ENCODE peak calls at places on chromosome 1, in seven cellular contexts. J is IMR-90, K is breast epithelium, Z is heart left ventricle, B is left ventricle myocardium inferior, R is tibial nerve, A is colonic mucosa. T is an unnamed sample.

GRCh38 chr1:3418600-3418999 is 35.9 kb upstream of the ARHGEF16 start:
- DNase-seq in K (no peak), B (no peak), A (no peak), J (no peak), Z (no peak), R (no peak), T (no peak)

GRCh38 chr1:238991730-238992490 is 394.5 kb upstream of the CHRM3 start:
- DNase-seq in B (no peak), K (no peak), J (no peak), R (no peak), A (no peak), Z (no peak), T (no peak)

GRCh38 chr1:47433453-47434050 is 4.3 kb upstream of the FOXD2 start:
- DNase-seq in B (no peak), Z (no peak), K (no peak), R (no peak), J (no peak), A (peak; percentile 46), T (no peak)

GRCh38 chr1:16905112-16905855 is 9.5 kb downstream of the RNU1-2 start:
- DNase-seq in K (no peak), B (no peak), R (no peak), J (peak; percentile 96), A (no peak), Z (no peak), T (no peak)

GRCh38 chr1:47918257-47918867 is 78.8 kb downstream of the TRABD2B start:
- DNase-seq in R (no peak), K (no peak), Z (no peak), J (no peak), A (no peak), B (no peak), T (peak; percentile 16)

GRCh38 chr1:11407301-11407994 is 71.5 kb upstream of the DISP3 start:
- DNase-seq in B (no peak), J (no peak), K (peak; percentile 51), A (no peak), R (no peak), Z (no peak), T (no peak)

GRCh38 chr1:207691814-207692213 is 46.9 kb downstream of the CR1L start:
- DNase-seq in Z (no peak), J (no peak), R (no peak), K (no peak), A (no peak), B (no peak), T (no peak)

GRCh38 chr1:229709620-229710019 is 83.6 kb downstream of the URB2 start:
- DNase-seq in B (no peak), R (no peak), K (no peak), J (no peak), Z (no peak), A (no peak), T (no peak)

GRCh38 chr1:26999440-26999987 is 6.0 kb downstream of the TRNP1 start:
- DNase-seq in R (peak; percentile 50), K (peak; percentile 98), B (peak; percentile 78), J (peak; percentile 98), Z (peak; percentile 73), A (no peak), T (peak; percentile 66)

DNA sequence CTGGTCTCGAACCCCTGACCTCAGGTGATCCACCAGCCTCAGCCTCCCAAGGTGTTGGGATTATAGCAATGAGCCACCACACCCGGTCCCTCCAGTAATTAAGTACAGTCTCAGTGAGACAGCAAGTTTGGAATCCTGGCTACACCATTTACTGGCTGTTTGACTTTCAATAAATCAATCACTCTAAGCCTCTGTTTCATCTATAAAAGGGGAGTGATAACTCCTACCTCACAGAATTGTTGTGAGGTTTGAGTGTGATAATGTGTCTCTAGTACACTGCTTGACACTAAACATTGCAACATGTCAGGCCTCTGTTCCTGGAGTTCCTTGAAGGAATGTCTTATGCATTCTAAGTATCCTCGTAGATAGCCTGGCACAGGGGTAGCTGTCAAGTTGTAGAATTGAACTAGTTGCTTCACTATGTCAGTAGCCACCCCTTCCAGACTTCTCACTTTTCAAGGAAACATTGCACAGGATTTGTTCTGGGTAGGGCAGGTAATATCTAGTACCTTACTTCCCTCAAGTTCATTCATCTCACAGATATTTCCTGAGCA is 12.4 kb downstream of the ENTREP3 start:
- DNase-seq in K (no peak), R (no peak), J (no peak), B (no peak), Z (no peak), A (no peak), T (no peak)
- H3K4me3 ChIP-seq in K (peak overlapping the region; percentile 70), R (peak overlapping the region; percentile 70), J (no peak overlapping the region), B (peak overlapping the region; percentile 74), Z (peak overlapping the region; percentile 67), A (no peak overlapping the region), T (no peak overlapping the region)

GRCh38 chr1:190762325-190762724 is 284.7 kb upstream of the BRINP3 start:
- DNase-seq in B (no peak), Z (no peak), K (no peak), A (no peak), R (no peak), J (no peak), T (no peak)
- TF ChIP-seq CTCF in B (no peak), Z (no peak), K (no peak), A (no peak), R (no peak), J (no peak), T (no peak)

GRCh38 chr1:107250169-107250568 is 109.3 kb downstream of the NTNG1 start:
- DNase-seq in R (no peak), K (no peak), A (no peak), J (no peak), B (no peak), Z (no peak), T (no peak)
- H3K27ac ChIP-seq in R (no peak overlapping the region), K (no peak overlapping the region), A (no peak overlapping the region), J (no peak overlapping the region), B (no peak overlapping the region), Z (no peak overlapping the region), T (no peak overlapping the region)

GRCh38 chr1:106699436-106699835 is 357.0 kb upstream of the PRMT6 start:
- DNase-seq in K (no peak), R (no peak), J (no peak), Z (no peak), B (no peak), A (no peak), T (no peak)
- H3K4me3 ChIP-seq in K (no peak overlapping the region), R (no peak overlapping the region), J (no peak overlapping the region), Z (no peak overlapping the region), B (no peak overlapping the region), A (no peak overlapping the region), T (no peak overlapping the region)

GRCh38 chr1:45230537-45230936 is 24.1 kb upstream of the ZSWIM5 start:
- DNase-seq in A (peak; percentile 36), J (no peak), Z (no peak), R (no peak), B (no peak), K (no peak), T (no peak)
- TF ChIP-seq CTCF in A (peak; percentile 26), J (no peak), Z (no peak), R (no peak), B (no peak), K (no peak), T (no peak)

GRCh38 chr1:66383602-66384001 is 150.4 kb upstream of the SGIP1 start:
- DNase-seq in A (no peak), J (no peak), B (no peak), R (no peak), Z (no peak), K (no peak), T (no peak)

GRCh38 chr1:66384258-66384657 is 149.7 kb upstream of the SGIP1 start:
- DNase-seq in A (no peak), B (no peak), K (no peak), R (no peak), J (no peak), Z (no peak), T (no peak)

GRCh38 chr1:66383168-66383567 is 150.8 kb upstream of the SGIP1 start:
- DNase-seq in R (no peak), Z (no peak), A (no peak), K (no peak), J (peak; percentile 13), B (no peak), T (no peak)

GRCh38 chr1:66380452-66381212 is 153.3 kb upstream of the SGIP1 start:
- DNase-seq in R (no peak), A (no peak), K (peak; percentile 48), J (no peak), Z (no peak), B (no peak), T (no peak)

DNA sequence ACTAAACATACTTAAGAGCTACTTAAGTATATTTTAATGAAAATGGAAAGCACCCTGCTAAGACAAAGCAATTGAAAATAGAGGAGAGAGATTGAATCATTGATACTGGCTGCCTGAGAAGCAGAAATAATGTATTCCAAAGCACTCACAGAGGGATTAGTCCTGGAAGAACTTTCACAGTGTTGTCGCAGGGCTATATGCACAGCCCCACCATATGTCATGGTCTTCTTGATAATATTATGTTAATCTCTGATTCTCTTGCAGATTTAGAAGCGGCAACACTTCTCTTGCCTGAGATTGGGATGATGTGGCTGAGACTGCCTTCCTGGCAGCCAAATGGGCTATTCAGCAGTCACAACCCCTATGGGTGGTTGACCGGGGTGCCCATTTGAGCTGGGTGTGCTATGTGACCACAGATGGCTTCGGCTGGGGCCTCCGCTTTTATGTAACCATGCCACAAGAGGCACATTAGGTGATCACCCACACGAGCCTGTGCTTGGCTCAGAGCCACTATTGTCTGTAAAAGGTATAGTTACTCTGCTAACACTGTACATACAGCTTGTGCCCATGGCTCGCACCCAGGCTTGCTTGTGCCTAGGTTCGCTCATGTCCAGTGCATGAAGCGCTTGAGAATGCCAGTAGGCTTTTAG is 152.2 kb upstream of the SGIP1 start:
- DNase-seq in B (no peak), K (no peak), Z (no peak), J (no peak), R (no peak), A (no peak), T (no peak)
- H3K27ac ChIP-seq in B (no peak overlapping the region), K (no peak overlapping the region), Z (no peak overlapping the region), J (no peak overlapping the region), R (no peak overlapping the region), A (no peak overlapping the region), T (no peak overlapping the region)

T was measured in heart right ventricle.